ENCODE peak calls at places on chromosome 20, in nine cellular contexts. One of them, this sample, is unnamed.

GRCh38 chr20:40680560-40680959 is 8.5 kb downstream of the MAFB start:
- DNase-seq in HS-27A: no peak
- DNase-seq in AG04450: no peak
- DNase-seq in Karpas-422: no peak
- DNase-seq in T-helper 2 cell: no peak
- DNase-seq in amygdala: no peak
- DNase-seq in neural crest cell: no peak
- DNase-seq in CD4-positive, alpha-beta memory T cell: no peak
- DNase-seq in renal cortical epithelial cell: no peak
- DNase-seq in this sample: no peak

GRCh38 chr20:47007826-47008655 is 113.4 kb downstream of the EYA2 start:
- DNase-seq in HS-27A: no peak
- DNase-seq in AG04450: no peak
- DNase-seq in Karpas-422: no peak
- DNase-seq in T-helper 2 cell: no peak
- DNase-seq in amygdala: no peak
- DNase-seq in neural crest cell: no peak
- DNase-seq in CD4-positive, alpha-beta memory T cell: no peak
- DNase-seq in renal cortical epithelial cell: no peak
- DNase-seq in this sample: no peak

GRCh38 chr20:33915726-33916331 is 77.9 kb upstream of the RALY start:
- DNase-seq in HS-27A: no peak
- DNase-seq in AG04450: no peak
- DNase-seq in Karpas-422: peak
- DNase-seq in T-helper 2 cell: peak
- DNase-seq in amygdala: no peak
- DNase-seq in neural crest cell: no peak
- DNase-seq in CD4-positive, alpha-beta memory T cell: peak
- DNase-seq in renal cortical epithelial cell: no peak
- DNase-seq in this sample: no peak

GRCh38 chr20:23520185-23520584 is 29.3 kb downstream of the CST8 start:
- DNase-seq in HS-27A: no peak
- DNase-seq in AG04450: no peak
- DNase-seq in Karpas-422: no peak
- DNase-seq in T-helper 2 cell: no peak
- DNase-seq in amygdala: no peak
- DNase-seq in neural crest cell: no peak
- DNase-seq in CD4-positive, alpha-beta memory T cell: no peak
- DNase-seq in renal cortical epithelial cell: peak
- DNase-seq in this sample: no peak

GRCh38 chr20:63119451-63120285 is 96.3 kb downstream of the YTHDF1 start:
- DNase-seq in HS-27A: no peak
- DNase-seq in AG04450: no peak
- DNase-seq in Karpas-422: no peak
- DNase-seq in T-helper 2 cell: no peak
- DNase-seq in amygdala: no peak
- DNase-seq in neural crest cell: no peak
- DNase-seq in CD4-positive, alpha-beta memory T cell: no peak
- DNase-seq in renal cortical epithelial cell: no peak
- DNase-seq in this sample: no peak

GRCh38 chr20:38302721-38303120 is 1.2 kb upstream of the BPI start:
- DNase-seq in HS-27A: no peak
- DNase-seq in AG04450: no peak
- DNase-seq in Karpas-422: no peak
- DNase-seq in T-helper 2 cell: no peak
- DNase-seq in amygdala: peak
- DNase-seq in neural crest cell: no peak
- DNase-seq in CD4-positive, alpha-beta memory T cell: no peak
- DNase-seq in renal cortical epithelial cell: no peak
- DNase-seq in this sample: peak

GRCh38 chr20:32457476-32457986 is 99.4 kb downstream of the ASXL1 start:
- DNase-seq in HS-27A: no peak
- DNase-seq in AG04450: no peak
- DNase-seq in Karpas-422: no peak
- DNase-seq in T-helper 2 cell: no peak
- DNase-seq in amygdala: peak
- DNase-seq in neural crest cell: peak
- DNase-seq in CD4-positive, alpha-beta memory T cell: no peak
- DNase-seq in renal cortical epithelial cell: peak
- DNase-seq in this sample: peak

GRCh38 chr20:59631751-59632380 is 27.5 kb downstream of the PHACTR3 start:
- DNase-seq in HS-27A: no peak
- DNase-seq in AG04450: no peak
- DNase-seq in Karpas-422: no peak
- DNase-seq in T-helper 2 cell: no peak
- DNase-seq in amygdala: no peak
- DNase-seq in neural crest cell: no peak
- DNase-seq in CD4-positive, alpha-beta memory T cell: no peak
- DNase-seq in renal cortical epithelial cell: no peak
- DNase-seq in this sample: no peak

GRCh38 chr20:57664476-57664875 is 44.2 kb upstream of the ZBP1 start:
- DNase-seq in HS-27A: no peak
- DNase-seq in AG04450: no peak
- DNase-seq in Karpas-422: no peak
- DNase-seq in T-helper 2 cell: no peak
- DNase-seq in amygdala: no peak
- DNase-seq in neural crest cell: no peak
- DNase-seq in CD4-positive, alpha-beta memory T cell: no peak
- DNase-seq in renal cortical epithelial cell: no peak
- DNase-seq in this sample: no peak

GRCh38 chr20:45100563-45101245 is at the start of gene KCNS1:
- DNase-seq in HS-27A: no peak
- DNase-seq in AG04450: no peak
- DNase-seq in Karpas-422: no peak
- DNase-seq in T-helper 2 cell: no peak
- DNase-seq in amygdala: no peak
- DNase-seq in neural crest cell: peak
- DNase-seq in CD4-positive, alpha-beta memory T cell: no peak
- DNase-seq in renal cortical epithelial cell: no peak
- DNase-seq in this sample: peak

GRCh38 chr20:63087872-63088680 is 81.3 kb upstream of the BHLHE23 start:
- DNase-seq in HS-27A: no peak
- DNase-seq in AG04450: no peak
- DNase-seq in Karpas-422: no peak
- DNase-seq in T-helper 2 cell: no peak
- DNase-seq in amygdala: no peak
- DNase-seq in neural crest cell: no peak
- DNase-seq in CD4-positive, alpha-beta memory T cell: no peak
- DNase-seq in renal cortical epithelial cell: no peak
- DNase-seq in this sample: no peak

GRCh38 chr20:59146801-59147118 is 16.9 kb upstream of the ZNF831 start:
- DNase-seq in HS-27A: no peak
- DNase-seq in AG04450: no peak
- DNase-seq in Karpas-422: no peak
- DNase-seq in T-helper 2 cell: no peak
- DNase-seq in amygdala: no peak
- DNase-seq in neural crest cell: no peak
- DNase-seq in CD4-positive, alpha-beta memory T cell: no peak
- DNase-seq in renal cortical epithelial cell: no peak
- DNase-seq in this sample: no peak

GRCh38 chr20:32678948-32679347 is 5.2 kb upstream of the C20orf203 start:
- DNase-seq in HS-27A: no peak
- DNase-seq in AG04450: no peak
- DNase-seq in Karpas-422: no peak
- DNase-seq in T-helper 2 cell: no peak
- DNase-seq in amygdala: peak
- DNase-seq in neural crest cell: no peak
- DNase-seq in CD4-positive, alpha-beta memory T cell: no peak
- DNase-seq in renal cortical epithelial cell: no peak
- DNase-seq in this sample: no peak

GRCh38 chr20:16412896-16413295 is 160.4 kb downstream of the KIF16B start:
- DNase-seq in HS-27A: no peak
- DNase-seq in AG04450: no peak
- DNase-seq in Karpas-422: no peak
- DNase-seq in T-helper 2 cell: no peak
- DNase-seq in amygdala: no peak
- DNase-seq in neural crest cell: no peak
- DNase-seq in CD4-positive, alpha-beta memory T cell: no peak
- DNase-seq in renal cortical epithelial cell: no peak
- DNase-seq in this sample: no peak

GRCh38 chr20:39588148-39588757 is 626.1 kb downstream of the DHX35 start:
- DNase-seq in HS-27A: no peak
- DNase-seq in AG04450: no peak
- DNase-seq in Karpas-422: no peak
- DNase-seq in T-helper 2 cell: no peak
- DNase-seq in amygdala: no peak
- DNase-seq in neural crest cell: no peak
- DNase-seq in CD4-positive, alpha-beta memory T cell: no peak
- DNase-seq in renal cortical epithelial cell: no peak
- DNase-seq in this sample: no peak

GRCh38 chr20:57122481-57123138 is 143.8 kb downstream of the BMP7 start:
- DNase-seq in HS-27A: no peak
- DNase-seq in AG04450: no peak
- DNase-seq in Karpas-422: no peak
- DNase-seq in T-helper 2 cell: no peak
- DNase-seq in amygdala: no peak
- DNase-seq in neural crest cell: no peak
- DNase-seq in CD4-positive, alpha-beta memory T cell: no peak
- DNase-seq in renal cortical epithelial cell: no peak
- DNase-seq in this sample: no peak

GRCh38 chr20:14918981-14919380 is 581.6 kb upstream of the FLRT3 start:
- DNase-seq in HS-27A: no peak
- DNase-seq in AG04450: no peak
- DNase-seq in Karpas-422: no peak
- DNase-seq in T-helper 2 cell: no peak
- DNase-seq in amygdala: no peak
- DNase-seq in neural crest cell: no peak
- DNase-seq in CD4-positive, alpha-beta memory T cell: no peak
- DNase-seq in renal cortical epithelial cell: no peak
- DNase-seq in this sample: no peak

GRCh38 chr20:22825546-22825945 is 209.6 kb upstream of the SSTR4 start:
- DNase-seq in HS-27A: no peak
- DNase-seq in AG04450: no peak
- DNase-seq in Karpas-422: no peak
- DNase-seq in T-helper 2 cell: no peak
- DNase-seq in amygdala: no peak
- DNase-seq in neural crest cell: no peak
- DNase-seq in CD4-positive, alpha-beta memory T cell: no peak
- DNase-seq in renal cortical epithelial cell: no peak
- DNase-seq in this sample: no peak

GRCh38 chr20:33423141-33423834 is 20.3 kb downstream of the SNTA1 start:
- DNase-seq in HS-27A: peak
- DNase-seq in AG04450: no peak
- DNase-seq in Karpas-422: no peak
- DNase-seq in T-helper 2 cell: no peak
- DNase-seq in amygdala: no peak
- DNase-seq in neural crest cell: no peak
- DNase-seq in CD4-positive, alpha-beta memory T cell: no peak
- DNase-seq in renal cortical epithelial cell: peak
- DNase-seq in this sample: peak

GRCh38 chr20:32674362-32674789 is 635 bp upstream of the C20orf203 start:
- DNase-seq in HS-27A: peak
- DNase-seq in AG04450: no peak
- DNase-seq in Karpas-422: peak
- DNase-seq in T-helper 2 cell: peak
- DNase-seq in amygdala: no peak
- DNase-seq in neural crest cell: peak
- DNase-seq in CD4-positive, alpha-beta memory T cell: peak
- DNase-seq in renal cortical epithelial cell: peak
- DNase-seq in this sample: peak

GRCh38 chr20:50673146-50673830 is 18.1 kb downstream of the RIPOR3 start:
- DNase-seq in HS-27A: no peak
- DNase-seq in AG04450: no peak
- DNase-seq in Karpas-422: no peak
- DNase-seq in T-helper 2 cell: no peak
- DNase-seq in amygdala: no peak
- DNase-seq in neural crest cell: no peak
- DNase-seq in CD4-positive, alpha-beta memory T cell: no peak
- DNase-seq in renal cortical epithelial cell: peak
- DNase-seq in this sample: no peak

GRCh38 chr20:4573564-4574355 is 147.9 kb upstream of the PRND start:
- DNase-seq in HS-27A: no peak
- DNase-seq in AG04450: peak
- DNase-seq in Karpas-422: no peak
- DNase-seq in T-helper 2 cell: no peak
- DNase-seq in amygdala: no peak
- DNase-seq in neural crest cell: no peak
- DNase-seq in CD4-positive, alpha-beta memory T cell: no peak
- DNase-seq in renal cortical epithelial cell: peak
- DNase-seq in this sample: peak

GRCh38 chr20:38604873-38605303 is 3.3 kb downstream of the ARHGAP40 start:
- DNase-seq in HS-27A: no peak
- DNase-seq in AG04450: no peak
- DNase-seq in Karpas-422: no peak
- DNase-seq in T-helper 2 cell: no peak
- DNase-seq in amygdala: no peak
- DNase-seq in neural crest cell: no peak
- DNase-seq in CD4-positive, alpha-beta memory T cell: no peak
- DNase-seq in renal cortical epithelial cell: peak
- DNase-seq in this sample: peak

GRCh38 chr20:36573798-36574277 is 441 bp downstream of the TGIF2 start:
- DNase-seq in HS-27A: no peak
- DNase-seq in AG04450: no peak
- DNase-seq in Karpas-422: peak
- DNase-seq in T-helper 2 cell: peak
- DNase-seq in amygdala: no peak
- DNase-seq in neural crest cell: no peak
- DNase-seq in CD4-positive, alpha-beta memory T cell: peak
- DNase-seq in renal cortical epithelial cell: no peak
- DNase-seq in this sample: no peak

GRCh38 chr20:49712918-49713778 is 530 bp downstream of the B4GALT5 start:
- DNase-seq in HS-27A: no peak
- DNase-seq in AG04450: no peak
- DNase-seq in Karpas-422: peak
- DNase-seq in T-helper 2 cell: no peak
- DNase-seq in amygdala: peak
- DNase-seq in neural crest cell: peak
- DNase-seq in CD4-positive, alpha-beta memory T cell: no peak
- DNase-seq in renal cortical epithelial cell: no peak
- DNase-seq in this sample: peak

GRCh38 chr20:59566631-59567524 is 37.5 kb upstream of the PHACTR3 start:
- DNase-seq in HS-27A: no peak
- DNase-seq in AG04450: no peak
- DNase-seq in Karpas-422: no peak
- DNase-seq in T-helper 2 cell: no peak
- DNase-seq in amygdala: no peak
- DNase-seq in neural crest cell: no peak
- DNase-seq in CD4-positive, alpha-beta memory T cell: no peak
- DNase-seq in renal cortical epithelial cell: no peak
- DNase-seq in this sample: no peak

GRCh38 chr20:59628171-59628570 is 23.8 kb downstream of the PHACTR3 start:
- DNase-seq in HS-27A: no peak
- DNase-seq in AG04450: no peak
- DNase-seq in Karpas-422: no peak
- DNase-seq in T-helper 2 cell: no peak
- DNase-seq in amygdala: peak
- DNase-seq in neural crest cell: no peak
- DNase-seq in CD4-positive, alpha-beta memory T cell: no peak
- DNase-seq in renal cortical epithelial cell: no peak
- DNase-seq in this sample: no peak

GRCh38 chr20:63501818-63502670 is 3.2 kb upstream of the EEF1A2 start:
- DNase-seq in HS-27A: no peak
- DNase-seq in AG04450: no peak
- DNase-seq in Karpas-422: peak
- DNase-seq in T-helper 2 cell: no peak
- DNase-seq in amygdala: peak
- DNase-seq in neural crest cell: no peak
- DNase-seq in CD4-positive, alpha-beta memory T cell: no peak
- DNase-seq in renal cortical epithelial cell: no peak
- DNase-seq in this sample: peak

GRCh38 chr20:51365670-51366069 is 176.8 kb downstream of the NFATC2 start:
- DNase-seq in HS-27A: peak
- DNase-seq in AG04450: peak
- DNase-seq in Karpas-422: no peak
- DNase-seq in T-helper 2 cell: no peak
- DNase-seq in amygdala: no peak
- DNase-seq in neural crest cell: no peak
- DNase-seq in CD4-positive, alpha-beta memory T cell: no peak
- DNase-seq in renal cortical epithelial cell: peak
- DNase-seq in this sample: peak